ENCODE peak calls at places on chromosomes 7 and 10, in nine cellular contexts. E is ovary, R is A549, K is GM12878, B is sigmoid colon, S is H1, I is stomach, N is K562, L is tibial nerve. O is an unnamed sample.
A peak's percentile ranks its signal among the peaks of the same experiment; 100 is the strongest.

GRCh38 chr7:4097001-4097609 is 585.0 kb upstream of the FOXK1 start:
- DNase-seq in N (no peak), E (no peak), L (no peak), B (no peak), I (no peak), R (no peak), K (no peak), S (no peak), O (no peak)

GRCh38 chr10:35754489-35754888 is 112.4 kb upstream of the FZD8 start:
- DNase-seq in I (no peak), N (no peak), E (no peak), K (no peak), L (no peak), S (no peak), R (no peak), B (no peak), O (no peak)

GRCh38 chr10:97531401-97531985 is 32.8 kb downstream of the UBTD1 start:
- DNase-seq in E (no peak), B (no peak), I (no peak), N (no peak), R (no peak), K (no peak), L (no peak), S (no peak), O (no peak)

GRCh38 chr7:149355390-149356048 is 93.5 kb downstream of the ZNF783 start:
- DNase-seq in R (peak; percentile 40), K (no peak), N (peak; percentile 46), S (peak; percentile 87), I (no peak), L (no peak), E (no peak), B (no peak), O (no peak)

GRCh38 chr7:142376356-142376997 is 118.6 kb upstream of the PRSS58 start:
- DNase-seq in B (no peak), K (no peak), R (no peak), S (no peak), I (no peak), E (no peak), N (no peak), L (no peak), O (no peak)

GRCh38 chr10:46226232-46226631 is 60.6 kb upstream of the ANTXRL start:
- DNase-seq in B (no peak), N (no peak), S (peak; percentile 39), E (no peak), L (no peak), R (no peak), K (no peak), I (peak; percentile 15), O (no peak)

GRCh38 chr7:108452707-108453106 is 3.5 kb downstream of the NRCAM start:
- DNase-seq in K (no peak), N (peak; percentile 60), L (no peak), E (no peak), I (no peak), B (no peak), S (no peak), R (peak; percentile 52), O (no peak)

GRCh38 chr10:69382382-69383117 is 34.2 kb downstream of the TACR2 start:
- DNase-seq in E (no peak), L (no peak), B (no peak), K (no peak), N (no peak), R (no peak), S (no peak), I (no peak), O (no peak)

GRCh38 chr10:133442191-133442966 is 11.4 kb upstream of the SCART1 start:
- DNase-seq in R (no peak), E (no peak), S (no peak), I (peak; percentile 24), N (no peak), B (peak; percentile 61), L (no peak), K (no peak), O (no peak)

GRCh38 chr7:5213286-5213645 is 23.2 kb downstream of the WIPI2 start:
- DNase-seq in E (peak; percentile 8), L (no peak), R (no peak), S (no peak), I (no peak), B (peak; percentile 44), N (no peak), K (no peak), O (no peak)

GRCh38 chr10:119742988-119743646 is 17.3 kb downstream of the INPP5F start:
- DNase-seq in N (no peak), K (no peak), E (no peak), I (no peak), R (no peak), L (no peak), S (peak; percentile 39), B (no peak), O (peak; percentile 20)

GRCh38 chr10:95430231-95430951 is 130.8 kb downstream of the SORBS1 start:
- DNase-seq in R (peak; percentile 70), I (peak; percentile 65), B (peak; percentile 86), S (peak; percentile 61), K (peak; percentile 30), E (peak; percentile 51), N (peak; percentile 67), L (no peak), O (peak; percentile 51)

GRCh38 chr7:105388373-105389089 is at the start of gene SRPK2:
- DNase-seq in R (peak; percentile 78), E (peak; percentile 82), L (peak; percentile 38), N (peak; percentile 96), I (peak; percentile 84), B (peak; percentile 88), S (peak; percentile 81), K (no peak), O (peak; percentile 84)

GRCh38 chr7:103989200-103989784 is at the start of gene RELN:
- DNase-seq in K (no peak), R (no peak), N (peak; percentile 89), S (peak; percentile 74), B (no peak), E (no peak), L (no peak), I (no peak), O (no peak)

GRCh38 chr7:125561006-125561405 is 631.4 kb upstream of the POT1 start:
- DNase-seq in B (no peak), R (no peak), N (no peak), I (no peak), K (no peak), S (no peak), E (no peak), L (no peak), O (no peak)

GRCh38 chr7:125551008-125551407 is 621.4 kb upstream of the POT1 start:
- DNase-seq in B (no peak), R (no peak), N (no peak), K (no peak), L (no peak), E (no peak), S (no peak), I (no peak), O (no peak)

DNA sequence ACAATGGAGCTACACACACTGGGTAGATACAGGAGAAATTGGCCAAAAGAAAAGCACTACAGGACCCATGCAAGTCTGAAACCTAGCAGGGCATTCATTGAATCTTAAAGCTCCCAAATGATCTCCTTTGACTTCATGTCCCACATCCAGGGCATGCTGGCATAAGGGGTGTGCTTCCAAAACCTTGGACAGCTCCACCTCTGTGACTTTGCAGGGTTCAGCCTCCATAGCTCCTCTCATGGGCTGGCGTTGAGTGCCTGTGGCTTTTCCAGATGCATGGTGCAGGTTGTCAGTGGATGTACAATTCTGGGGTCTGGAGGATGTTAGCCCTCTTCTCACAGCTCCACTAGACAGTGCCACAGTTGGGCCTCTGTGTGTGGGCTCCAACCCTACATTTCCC is 626.3 kb upstream of the POT1 start:
- DNase-seq in R (no peak), S (no peak), N (no peak), K (no peak), E (no peak), L (no peak), B (no peak), I (no peak), O (no peak)
- H3K4me3 ChIP-seq in R (no peak overlapping the region), S (no peak overlapping the region), N (no peak overlapping the region), K (no peak overlapping the region), E (no peak overlapping the region), L (no peak overlapping the region), B (no peak overlapping the region), I (no peak overlapping the region), O (no peak overlapping the region)

DNA sequence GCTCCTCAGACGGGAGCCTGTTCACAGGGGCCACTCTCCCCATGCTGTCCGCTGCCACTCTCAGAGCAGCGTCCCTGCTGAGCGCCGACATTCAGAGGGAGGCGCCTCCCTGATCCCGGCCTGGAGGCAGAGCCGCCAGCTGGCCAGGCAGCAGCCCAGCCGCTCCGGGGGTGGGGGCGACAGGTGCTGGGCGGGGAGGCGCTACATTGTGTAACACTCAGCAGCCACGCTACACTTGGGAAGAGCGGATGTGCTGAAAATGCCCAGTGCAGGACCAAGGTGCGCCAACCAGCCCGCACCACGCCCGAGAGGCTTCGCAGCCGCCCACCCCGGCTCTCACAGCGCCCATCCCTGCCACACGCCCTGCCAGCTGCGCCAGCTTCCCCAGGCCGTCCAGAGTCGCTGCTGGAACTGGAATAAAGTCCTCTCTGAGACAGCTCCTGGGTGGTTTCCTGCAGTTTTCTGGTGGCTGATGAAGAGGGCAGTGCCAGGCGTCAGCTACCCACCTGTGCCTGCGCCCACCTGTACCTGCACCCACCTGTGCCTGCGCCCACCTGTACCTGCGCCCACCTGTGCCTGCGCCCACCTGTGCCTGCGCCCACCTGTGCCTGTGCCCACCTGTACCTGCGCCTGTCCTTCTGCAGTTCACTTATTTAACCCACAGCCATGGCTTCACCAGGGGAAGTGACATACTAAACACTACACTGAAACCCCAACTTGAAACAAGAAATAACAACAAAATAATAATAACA is 25.7 kb downstream of the STK32C start:
- DNase-seq in N (no peak), K (no peak), E (no peak), R (no peak), I (no peak), L (no peak), S (no peak), B (no peak), O (no peak)
- TF ChIP-seq EP300 in N (no peak), K (no peak), E (no peak), R (no peak), I (no peak), L (no peak), S (no peak), B (no peak), O (no peak)

GRCh38 chr10:116722736-116723427 is 19.5 kb downstream of the HSPA12A start:
- DNase-seq in R (no peak), E (no peak), B (peak; percentile 39), S (no peak), N (no peak), K (no peak), L (no peak), I (no peak), O (no peak)
- H3K4me3 ChIP-seq in R (no peak overlapping the region), E (no peak overlapping the region), B (no peak overlapping the region), S (no peak overlapping the region), N (no peak overlapping the region), K (no peak overlapping the region), L (no peak overlapping the region), I (no peak overlapping the region), O (no peak overlapping the region)

GRCh38 chr7:50431906-50432305 is 18.2 kb downstream of the FIGNL1 start:
- DNase-seq in S (no peak), N (no peak), R (no peak), I (no peak), E (no peak), K (no peak), B (no peak), L (no peak), O (no peak)

GRCh38 chr7:50431316-50431715 is 18.8 kb downstream of the FIGNL1 start:
- DNase-seq in B (no peak), N (no peak), L (no peak), S (no peak), E (no peak), R (no peak), I (no peak), K (no peak), O (no peak)

GRCh38 chr7:50436133-50436802 is 13.9 kb downstream of the FIGNL1 start:
- DNase-seq in R (no peak), E (no peak), N (no peak), K (no peak), I (no peak), S (no peak), L (no peak), B (no peak), O (no peak)
- TF ChIP-seq EP300 in R (no peak), E (no peak), N (no peak), K (no peak), I (no peak), S (no peak), L (no peak), B (no peak), O (no peak)